ENCODE peak calls at places on chromosomes 2 and 18, in four cellular contexts. G, U, I and S are unnamed samples.

GRCh38 chr18:8367217-8367988 is 241.8 kb upstream of the RAB12 start:
- DNase-seq in I (peak), U (peak), G (peak), S (peak)

GRCh38 chr2:12619975-12620374 is 96.8 kb upstream of the TRIB2 start:
- DNase-seq in G (no peak), U (no peak), I (no peak), S (no peak)

GRCh38 chr2:38125830-38126229 is 49.9 kb upstream of the CYP1B1 start:
- DNase-seq in I (no peak), U (no peak), G (no peak), S (no peak)

GRCh38 chr2:157233506-157233905 is 24.0 kb upstream of the GALNT5 start:
- DNase-seq in U (no peak), I (no peak), G (no peak), S (no peak)

GRCh38 chr2:112962308-112963175 is 15.3 kb upstream of the IL36G start:
- DNase-seq in I (no peak), G (no peak), U (no peak), S (no peak)

GRCh38 chr2:181376999-181377398 is 80.2 kb upstream of the ITGA4 start:
- DNase-seq in I (no peak), G (no peak), U (no peak), S (no peak)

GRCh38 chr2:228535396-228535795 is 353.9 kb upstream of the SPHKAP start:
- DNase-seq in G (no peak), U (no peak), I (no peak), S (no peak)

GRCh38 chr2:54560146-54560881 is 104.2 kb downstream of the SPTBN1 start:
- DNase-seq in I (peak), G (peak), U (no peak), S (no peak)

GRCh38 chr2:74777161-74777900 is 56.6 kb upstream of the HK2 start:
- DNase-seq in U (no peak), I (no peak), G (no peak), S (no peak)

GRCh38 chr2:66561645-66562336 is 126.9 kb downstream of the MEIS1 start:
- DNase-seq in G (no peak), I (no peak), U (no peak), S (no peak)

GRCh38 chr2:157488877-157489276 is 45.0 kb upstream of the CYTIP start:
- DNase-seq in I (no peak), U (no peak), G (no peak), S (no peak)

GRCh38 chr18:58139627-58140026 is 95.6 kb downstream of the NEDD4L start:
- DNase-seq in G (no peak), U (no peak), I (no peak), S (no peak)

GRCh38 chr18:58136865-58137264 is 92.8 kb downstream of the NEDD4L start:
- DNase-seq in I (no peak), G (no peak), U (no peak), S (no peak)

GRCh38 chr18:58132595-58133191 is 88.7 kb downstream of the NEDD4L start:
- DNase-seq in G (no peak), U (no peak), I (no peak), S (no peak)

GRCh38 chr18:58135170-58135569 is 91.1 kb downstream of the NEDD4L start:
- DNase-seq in I (no peak), U (no peak), G (no peak), S (no peak)

GRCh38 chr18:58135806-58136331 is 91.8 kb downstream of the NEDD4L start:
- DNase-seq in G (peak), I (peak), U (peak), S (peak)
- TF ChIP-seq TEAD4 in G (no peak), I (no peak), U (no peak), S (no peak)

GRCh38 chr18:79857082-79857661 is 59.4 kb downstream of the KCNG2 start:
- DNase-seq in I (no peak), G (peak), U (peak), S (no peak)
- TF ChIP-seq TEAD4 in I (no peak), G (no peak), U (no peak), S (no peak)

GRCh38 chr2:120229341-120229740 is 6.1 kb upstream of the TMEM185B start:
- DNase-seq in U (no peak), I (no peak), G (no peak), S (no peak)

GRCh38 chr2:120231974-120232635 is 8.9 kb upstream of the TMEM185B start:
- DNase-seq in I (no peak), G (no peak), U (no peak), S (no peak)

GRCh38 chr2:120230515-120231471 is 7.6 kb upstream of the TMEM185B start:
- DNase-seq in I (no peak), U (no peak), G (no peak), S (no peak)

GRCh38 chr2:120233292-120233691 is 10.1 kb upstream of the TMEM185B start:
- DNase-seq in I (no peak), U (no peak), G (no peak), S (no peak)

DNA sequence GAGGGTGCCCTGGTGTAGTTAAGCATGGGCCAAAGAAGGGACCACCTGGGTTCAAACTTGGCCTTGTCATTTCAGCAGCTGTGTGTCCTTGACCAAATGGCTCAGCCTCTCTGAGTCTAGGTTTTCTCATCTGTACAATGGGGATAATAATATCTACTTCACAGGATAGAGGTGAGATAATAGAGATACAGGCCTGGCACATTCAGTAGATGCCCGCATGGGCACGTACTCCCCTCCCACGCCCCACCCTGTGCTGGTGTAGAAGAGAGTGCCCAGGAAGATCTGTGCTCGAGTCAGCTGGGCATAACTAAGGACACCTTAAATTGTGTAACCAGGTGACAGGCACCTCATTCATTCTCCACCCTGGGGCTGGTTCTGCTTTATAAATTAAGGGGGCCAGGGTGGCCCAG is 8.4 kb upstream of the TMEM185B start:
- DNase-seq in U (no peak), I (no peak), G (no peak), S (no peak)
- TF ChIP-seq TEAD4 in U (no peak), I (no peak), G (no peak), S (no peak)

DNA sequence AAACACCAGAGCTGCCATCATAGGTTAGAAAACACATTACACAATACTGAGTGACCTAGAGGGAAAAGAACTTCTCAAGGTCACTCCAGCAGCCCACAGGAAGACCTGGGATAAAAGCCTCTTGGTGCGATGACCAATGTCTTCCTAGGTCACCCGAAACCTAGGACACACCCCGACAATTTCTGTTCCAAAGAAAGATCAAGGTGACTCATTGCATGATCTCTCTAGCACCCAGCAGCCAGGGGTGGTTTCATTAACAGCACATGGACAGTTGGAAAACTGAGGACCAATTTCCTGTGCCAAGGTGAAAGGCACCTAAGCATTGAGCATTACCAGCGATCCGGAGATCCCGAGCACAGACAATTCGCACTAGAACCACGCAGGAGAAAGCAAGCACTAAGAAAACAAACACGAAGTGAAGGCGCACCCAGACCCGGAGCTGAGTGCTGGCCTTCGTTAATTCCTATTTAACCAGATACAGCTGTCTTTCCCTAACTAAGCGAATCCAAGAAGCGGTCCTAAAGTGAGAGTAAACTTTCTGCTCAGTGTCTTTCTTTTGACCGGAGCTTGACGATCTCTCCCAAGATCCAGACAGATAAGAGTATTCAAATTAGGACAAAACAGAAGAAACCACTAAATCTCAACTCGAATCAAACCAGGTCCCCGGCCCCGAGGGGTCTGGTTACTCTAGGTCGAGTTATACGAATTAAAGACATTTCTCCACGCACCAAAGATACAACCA is 1.4 kb downstream of the CACNB4 start:
- DNase-seq in U (no peak), I (no peak), G (peak), S (no peak)
- TF ChIP-seq TEAD4 in U (no peak), I (no peak), G (no peak), S (no peak)

GRCh38 chr2:85106489-85107180 is 26.6 kb upstream of the TCF7L1 start:
- DNase-seq in G (peak), I (no peak), U (no peak), S (no peak)
- TF ChIP-seq TEAD4 in G (peak), I (no peak), U (no peak), S (no peak)

GRCh38 chr2:182521453-182522427 is 94.9 kb upstream of the PDE1A start:
- DNase-seq in U (no peak), G (no peak), I (no peak), S (no peak)
- TF ChIP-seq TEAD4 in U (no peak), G (no peak), I (no peak), S (no peak)